ENCODE peak calls at places on chromosome 22, in four cellular contexts. U is H1, R is H9, Z is IMR-90. E is an unnamed sample. For H3K4me1, the result is how much of the 10 kb centered on the place peaks cover.

GRCh38 chr22:27554106-27554814 is 247.3 kb downstream of the MN1 start:
- DNase-seq in U (no peak), R (no peak), Z (peak), E (peak)

GRCh38 chr22:29820941-29821789 is 16.9 kb downstream of the ASCC2 start:
- DNase-seq in R (no peak), U (no peak), Z (peak), E (no peak)

GRCh38 chr22:30007361-30007760 is 72.9 kb upstream of the HORMAD2 start:
- DNase-seq in U (no peak), Z (no peak), R (no peak), E (no peak)

GRCh38 chr22:37464181-37464580 is 22.0 kb downstream of the MFNG start:
- DNase-seq in Z (no peak), U (no peak), R (no peak), E (no peak)

GRCh38 chr22:50022171-50022819 is 9.7 kb upstream of the IL17REL start:
- DNase-seq in U (no peak), R (peak), Z (no peak), E (no peak)

GRCh38 chr22:35039625-35040024 is 26.3 kb upstream of the ISX start:
- DNase-seq in U (no peak), R (no peak), Z (no peak), E (no peak)

GRCh38 chr22:32823024-32823730 is 21.7 kb downstream of the TIMP3 start:
- DNase-seq in Z (peak), R (peak), U (peak), E (peak)

GRCh38 chr22:49771266-49772065 is 56.2 kb downstream of the BRD1 start:
- DNase-seq in R (no peak), Z (no peak), U (peak), E (peak)

GRCh38 chr22:27780161-27780575 is 21.4 kb downstream of the MN1 start:
- DNase-seq in Z (no peak), U (no peak), R (peak), E (peak)

GRCh38 chr22:20429254-20430100 is 8.1 kb downstream of the SCARF2 start:
- DNase-seq in Z (no peak), R (peak), U (peak), E (peak)

GRCh38 chr22:29479417-29480261 is at the start of gene NEFH:
- DNase-seq in Z (no peak), U (peak), R (peak), E (no peak)

GRCh38 chr22:29877620-29878019 is 5.4 kb upstream of the MTMR3 start:
- DNase-seq in R (no peak), Z (peak), U (peak), E (no peak)

GRCh38 chr22:37182101-37182948 is 5.7 kb downstream of the C1QTNF6 start:
- DNase-seq in Z (no peak), U (no peak), R (no peak), E (no peak)

GRCh38 chr22:37747090-37747714 is 50.4 kb downstream of the TRIOBP start:
- DNase-seq in U (no peak), Z (peak), R (peak), E (peak)

GRCh38 chr22:31561238-31561887 is 65.0 kb downstream of the SFI1 start:
- DNase-seq in Z (peak), U (peak), R (peak), E (peak)

GRCh38 chr22:16963189-16963945 is 44.7 kb downstream of the GAB4 start:
- DNase-seq in Z (no peak), R (no peak), U (peak), E (no peak)

GRCh38 chr22:50058338-50059184 is 463 bp upstream of the TTLL8 start:
- DNase-seq in R (peak), U (no peak), Z (no peak), E (no peak)

GRCh38 chr22:37169947-37170688 is 17.9 kb downstream of the C1QTNF6 start:
- DNase-seq in R (no peak), Z (no peak), U (no peak), E (no peak)

GRCh38 chr22:45181766-45182165 is 18.0 kb downstream of the NUP50 start:
- DNase-seq in Z (no peak), U (no peak), R (no peak), E (no peak)

GRCh38 chr22:20834206-20834605 is 24.4 kb downstream of the PI4KA start:
- DNase-seq in Z (no peak), R (no peak), U (no peak), E (no peak)

GRCh38 chr22:50671641-50672040 is 982 bp upstream of the SHANK3 start:
- DNase-seq in U (no peak), R (no peak), Z (no peak), E (no peak)

GRCh38 chr22:20615533-20616450 is 108.4 kb downstream of the MED15 start:
- DNase-seq in U (no peak), R (no peak), Z (no peak), E (no peak)

GRCh38 chr22:31093956-31094622 is 13.0 kb downstream of the SMTN start:
- DNase-seq in U (no peak), R (no peak), Z (no peak), E (no peak)

GRCh38 chr22:31647516-31647915 is 14.5 kb downstream of the PISD start:
- DNase-seq in R (no peak), U (no peak), Z (peak), E (no peak)

GRCh38 chr22:32020117-32020516 is 22.9 kb upstream of the SLC5A1 start:
- DNase-seq in R (no peak), Z (peak), U (no peak), E (no peak)

GRCh38 chr22:33405194-33405593 is 347.0 kb upstream of the SYN3 start:
- DNase-seq in U (no peak), Z (no peak), R (no peak), E (peak)

GRCh38 chr22:19757140-19757984 is 3.2 kb upstream of the TBX1 start:
- DNase-seq in R (no peak), U (peak), Z (no peak), E (no peak)

GRCh38 chr22:20965888-20966855 is 883 bp upstream of the AIFM3 start:
- DNase-seq in Z (no peak), U (no peak), R (no peak), E (no peak)

GRCh38 chr22:31290494-31291402 is 1.5 kb downstream of the PIK3IP1 start:
- DNase-seq in R (peak), Z (peak), U (peak), E (peak)

GRCh38 chr22:18068991-18069390 is 8.8 kb upstream of the PEX26 start:
- DNase-seq in Z (no peak), R (no peak), U (no peak), E (no peak)
- H2BK15ac ChIP-seq in Z (no peak), R (no peak), U (no peak), E (no peak)

GRCh38 chr22:40178417-40179409 is 988 bp downstream of the TNRC6B start:
- DNase-seq in Z (peak), U (no peak), R (peak), E (peak)

GRCh38 chr22:40182231-40182835 is 4.6 kb downstream of the TNRC6B start:
- DNase-seq in U (no peak), R (no peak), Z (no peak), E (no peak)

GRCh38 chr22:40179535-40179934 is 1.8 kb downstream of the TNRC6B start:
- DNase-seq in R (no peak), Z (no peak), U (no peak), E (peak)

GRCh38 chr22:40181323-40181722 is 3.6 kb downstream of the TNRC6B start:
- DNase-seq in Z (no peak), U (no peak), R (no peak), E (no peak)

GRCh38 chr22:40180403-40180802 is 2.7 kb downstream of the TNRC6B start:
- DNase-seq in U (no peak), R (no peak), Z (no peak), E (no peak)
- H3K4me1 ChIP-seq in U (under half), R (under half), Z (under half), E (under half)

GRCh38 chr22:24541681-24542515 is 13.0 kb downstream of the GUCD1 start:
- DNase-seq in Z (no peak), R (no peak), U (no peak), E (no peak)

GRCh38 chr22:24542641-24543040 is 12.3 kb downstream of the GUCD1 start:
- DNase-seq in R (no peak), Z (no peak), U (no peak), E (no peak)

GRCh38 chr22:24543068-24543675 is 11.8 kb downstream of the GUCD1 start:
- DNase-seq in R (no peak), Z (no peak), U (no peak), E (no peak)

GRCh38 chr22:24540470-24540869 is 14.5 kb downstream of the GUCD1 start:
- DNase-seq in R (no peak), Z (no peak), U (no peak), E (no peak)

GRCh38 chr22:24543679-24544243 is 11.2 kb downstream of the GUCD1 start:
- DNase-seq in R (no peak), Z (no peak), U (no peak), E (no peak)
- H3K56ac ChIP-seq in R (no peak), Z (no peak), U (no peak), E (no peak)

DNA sequence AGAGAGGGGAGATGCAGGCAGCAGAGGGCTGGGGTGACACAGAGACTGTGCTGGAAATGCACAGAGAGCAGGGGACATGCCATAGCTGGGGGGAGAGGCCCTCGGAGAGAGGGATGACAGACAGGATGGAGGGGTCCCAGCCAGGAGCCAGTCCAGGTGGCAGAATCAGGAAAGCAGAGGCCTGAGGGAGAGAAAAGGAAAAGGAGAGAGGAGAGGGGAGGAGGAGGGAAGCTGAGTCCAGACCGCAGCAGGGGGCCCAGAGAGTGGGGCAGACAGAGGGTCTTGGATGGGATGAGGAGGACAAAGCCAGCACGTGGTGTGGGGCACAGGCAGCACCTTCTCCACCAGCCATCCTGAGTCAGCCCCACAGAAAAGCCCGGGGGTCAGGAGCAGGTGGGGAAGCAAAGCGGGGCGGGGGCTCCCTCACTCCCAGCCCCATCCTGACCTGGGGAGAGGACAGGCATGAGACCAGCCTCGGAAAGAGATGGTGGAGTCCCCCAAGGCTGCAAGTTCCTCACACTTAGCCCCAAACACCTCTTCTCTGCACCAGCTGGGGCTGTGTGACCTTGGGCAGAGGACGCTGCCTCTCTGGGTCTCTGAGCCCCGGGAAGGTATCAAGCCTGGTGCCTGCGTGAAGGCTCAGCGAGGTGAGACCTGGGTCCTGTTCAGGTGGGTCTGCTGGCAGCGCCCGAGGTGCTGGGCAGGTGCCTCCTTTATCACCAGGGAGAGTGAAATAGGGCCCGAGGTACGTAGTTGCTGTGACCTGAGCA is 47.9 kb downstream of the IGLL1 start:
- DNase-seq in U (no peak), R (peak), Z (no peak), E (no peak)
- H2BK15ac ChIP-seq in U (peak), R (no peak), Z (no peak), E (no peak)

GRCh38 chr22:43153916-43154315 is 2.6 kb downstream of the TSPO start:
- DNase-seq in R (no peak), U (no peak), Z (no peak), E (no peak)
- H3K4me1 ChIP-seq in R (under half), U (under half), Z (under half), E (under half)

DNA sequence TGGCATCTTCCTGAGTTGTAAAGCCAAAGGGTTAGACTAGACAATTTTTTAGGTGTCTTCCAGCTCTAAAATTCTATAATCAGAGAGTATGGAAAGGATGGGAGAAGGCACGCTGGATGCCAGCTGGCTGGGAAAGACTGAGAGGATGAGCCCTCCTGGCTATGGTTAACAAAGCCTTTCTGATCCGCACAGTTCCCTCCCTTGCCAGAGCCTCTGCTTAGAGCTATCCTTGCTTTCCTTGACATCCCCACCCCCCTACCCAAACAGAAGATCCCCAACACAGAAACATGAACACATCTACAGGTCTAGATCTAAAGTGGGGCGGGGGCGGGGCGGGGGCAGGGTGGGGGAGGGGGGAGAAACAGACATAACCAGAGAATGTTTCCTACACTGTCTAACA is 6.5 kb downstream of the TCF20 start:
- DNase-seq in Z (no peak), U (no peak), R (no peak), E (no peak)
- H3K56ac ChIP-seq in Z (no peak), U (no peak), R (no peak), E (no peak)

GRCh38 chr22:39685336-39686177 is 115.0 kb downstream of the CACNA1I start:
- DNase-seq in U (no peak), Z (no peak), R (no peak), E (no peak)
- H2BK15ac ChIP-seq in U (no peak), Z (no peak), R (no peak), E (no peak)

DNA sequence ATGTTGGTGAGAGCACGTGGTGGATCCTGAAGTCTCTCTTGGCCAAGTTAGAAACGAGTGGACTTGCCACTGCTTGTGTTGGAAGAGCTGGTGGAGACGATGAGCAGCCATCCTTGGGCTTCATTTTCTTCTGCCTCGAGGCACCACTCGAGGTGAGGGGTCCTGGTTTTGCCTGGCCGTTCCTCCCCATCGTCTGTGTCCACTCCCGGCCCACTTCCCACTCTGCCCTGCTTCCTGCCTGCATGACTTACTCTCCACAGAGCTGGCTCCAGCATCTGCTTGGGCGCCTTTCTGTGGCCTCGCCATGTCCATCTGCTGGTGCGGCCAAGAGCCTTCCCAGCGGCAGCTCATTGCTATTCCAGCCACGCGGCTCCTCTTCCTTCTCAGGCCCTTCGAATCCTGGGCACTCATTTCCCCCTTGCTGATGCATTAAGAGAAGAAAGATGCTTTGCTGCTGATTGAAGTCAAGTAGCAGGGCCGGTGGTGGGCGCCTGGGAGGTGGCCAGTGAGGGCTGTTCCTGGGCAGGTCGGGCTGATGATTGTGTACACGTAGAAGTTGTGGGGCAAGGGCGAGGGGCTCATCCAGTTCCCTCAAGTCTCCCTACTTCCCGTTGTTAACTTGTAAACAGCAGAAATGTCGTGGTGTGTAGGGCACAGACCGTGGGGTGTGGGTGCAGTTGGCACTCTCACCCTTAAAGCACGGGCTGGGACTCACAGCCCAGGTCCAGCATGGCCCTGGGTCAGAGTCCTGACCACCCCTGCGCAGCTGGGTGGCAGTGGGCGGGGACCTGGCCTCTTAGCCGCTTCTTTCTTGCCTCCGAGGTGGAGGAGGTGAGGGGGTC is 292.0 kb downstream of the TBC1D22A start:
- DNase-seq in Z (no peak), U (no peak), R (no peak), E (no peak)
- H3K4me1 ChIP-seq in Z (under half), U (under half), R (under half), E (under half)